ENCODE peak calls at places on chromosomes 4 and X, in four cellular contexts. One of them, this sample, is unnamed. For H3K4me1 and H3K27me3, the result is how much of the 10 kb centered on the place peaks cover.

GRCh38 chr4:73487233-73487632 is 5.7 kb downstream of the AFM start:
- DNase-seq in right cardiac atrium: no peak
- DNase-seq in breast epithelium: no peak
- DNase-seq in thyroid gland: no peak
- DNase-seq in this sample: no peak

GRCh38 chr4:627751-628150 is 2.4 kb downstream of the PDE6B start:
- DNase-seq in right cardiac atrium: no peak
- DNase-seq in breast epithelium: peak
- DNase-seq in thyroid gland: no peak
- DNase-seq in this sample: no peak

GRCh38 chrX:50700921-50701320 is 113.1 kb downstream of the SHROOM4 start:
- DNase-seq in right cardiac atrium: no peak
- DNase-seq in breast epithelium: no peak
- DNase-seq in thyroid gland: no peak
- DNase-seq in this sample: no peak

GRCh38 chr4:167221074-167221473 is 13.2 kb downstream of the SPOCK3 start:
- DNase-seq in right cardiac atrium: no peak
- DNase-seq in breast epithelium: no peak
- DNase-seq in thyroid gland: no peak
- DNase-seq in this sample: no peak

GRCh38 chr4:76787898-76788297 is 110.0 kb downstream of the SOWAHB start:
- DNase-seq in right cardiac atrium: no peak
- DNase-seq in breast epithelium: no peak
- DNase-seq in thyroid gland: no peak
- DNase-seq in this sample: no peak

GRCh38 chr4:84995386-84995785 is 28.9 kb upstream of the WDFY3 start:
- DNase-seq in right cardiac atrium: no peak
- DNase-seq in breast epithelium: no peak
- DNase-seq in thyroid gland: no peak
- DNase-seq in this sample: no peak

GRCh38 chr4:168840988-168841681 is 168.9 kb downstream of the CBR4 start:
- DNase-seq in right cardiac atrium: peak
- DNase-seq in breast epithelium: no peak
- DNase-seq in thyroid gland: peak
- DNase-seq in this sample: peak

GRCh38 chr4:38914859-38915258 is 47.3 kb downstream of the FAM114A1 start:
- DNase-seq in right cardiac atrium: no peak
- DNase-seq in breast epithelium: no peak
- DNase-seq in thyroid gland: peak
- DNase-seq in this sample: no peak

GRCh38 chrX:31038585-31039326 is 33.1 kb downstream of the FTHL17 start:
- DNase-seq in right cardiac atrium: no peak
- DNase-seq in breast epithelium: no peak
- DNase-seq in thyroid gland: peak
- DNase-seq in this sample: peak

GRCh38 chrX:118861338-118861737 is 37.7 kb downstream of the ZCCHC12 start:
- DNase-seq in right cardiac atrium: no peak
- DNase-seq in breast epithelium: no peak
- DNase-seq in thyroid gland: no peak
- DNase-seq in this sample: no peak

GRCh38 chr4:168883513-168883912 is 126.5 kb downstream of the CBR4 start:
- DNase-seq in right cardiac atrium: no peak
- DNase-seq in breast epithelium: no peak
- DNase-seq in thyroid gland: no peak
- DNase-seq in this sample: no peak

GRCh38 chr4:174154455-174154854 is 129.0 kb downstream of the FBXO8 start:
- DNase-seq in right cardiac atrium: no peak
- DNase-seq in breast epithelium: no peak
- DNase-seq in thyroid gland: no peak
- DNase-seq in this sample: no peak

GRCh38 chr4:156505341-156505955 is 466.2 kb downstream of the PDGFC start:
- DNase-seq in right cardiac atrium: no peak
- DNase-seq in breast epithelium: no peak
- DNase-seq in thyroid gland: no peak
- DNase-seq in this sample: peak

GRCh38 chrX:106415276-106415895 is 196.4 kb upstream of the RADX start:
- DNase-seq in right cardiac atrium: no peak
- DNase-seq in breast epithelium: no peak
- DNase-seq in thyroid gland: no peak
- DNase-seq in this sample: peak

GRCh38 chr4:148071009-148071408 is 339.1 kb downstream of the ARHGAP10 start:
- DNase-seq in right cardiac atrium: no peak
- DNase-seq in breast epithelium: no peak
- DNase-seq in thyroid gland: peak
- DNase-seq in this sample: no peak

GRCh38 chr4:25923745-25924144 is 9.7 kb downstream of the SMIM20 start:
- DNase-seq in right cardiac atrium: no peak
- DNase-seq in breast epithelium: no peak
- DNase-seq in thyroid gland: no peak
- DNase-seq in this sample: no peak

GRCh38 chrX:154603438-154604430 is 15.3 kb downstream of the CTAG1B start:
- DNase-seq in right cardiac atrium: no peak
- DNase-seq in breast epithelium: no peak
- DNase-seq in thyroid gland: peak
- DNase-seq in this sample: no peak

GRCh38 chrX:132833373-132833772 is 125.1 kb downstream of the HS6ST2 start:
- DNase-seq in right cardiac atrium: no peak
- DNase-seq in breast epithelium: no peak
- DNase-seq in thyroid gland: no peak
- DNase-seq in this sample: no peak

GRCh38 chrX:48451708-48452107 is 18.4 kb downstream of the SLC38A5 start:
- DNase-seq in right cardiac atrium: no peak
- DNase-seq in breast epithelium: no peak
- DNase-seq in thyroid gland: no peak
- DNase-seq in this sample: no peak

GRCh38 chr4:150816491-150816890 is 198.6 kb downstream of the LRBA start:
- DNase-seq in right cardiac atrium: no peak
- DNase-seq in breast epithelium: no peak
- DNase-seq in thyroid gland: no peak
- DNase-seq in this sample: no peak

GRCh38 chr4:48669086-48669485 is 111.0 kb downstream of the FRYL start:
- DNase-seq in right cardiac atrium: no peak
- DNase-seq in breast epithelium: no peak
- DNase-seq in thyroid gland: no peak
- DNase-seq in this sample: no peak

GRCh38 chr4:186061919-186062318 is 7.0 kb upstream of the TLR3 start:
- DNase-seq in right cardiac atrium: no peak
- DNase-seq in breast epithelium: no peak
- DNase-seq in thyroid gland: no peak
- DNase-seq in this sample: no peak

GRCh38 chrX:120260369-120260768 is 9.8 kb downstream of the ZBTB33 start:
- DNase-seq in right cardiac atrium: no peak
- DNase-seq in breast epithelium: no peak
- DNase-seq in thyroid gland: no peak
- DNase-seq in this sample: no peak

GRCh38 chr4:156476359-156476758 is 495.2 kb downstream of the PDGFC start:
- DNase-seq in right cardiac atrium: no peak
- DNase-seq in breast epithelium: no peak
- DNase-seq in thyroid gland: no peak
- DNase-seq in this sample: no peak

GRCh38 chr4:102535398-102536082 is 34.4 kb downstream of the NFKB1 start:
- DNase-seq in right cardiac atrium: no peak
- DNase-seq in breast epithelium: no peak
- DNase-seq in thyroid gland: no peak
- DNase-seq in this sample: no peak

GRCh38 chrX:72123471-72124185 is 8.1 kb downstream of the RTL5 start:
- DNase-seq in right cardiac atrium: peak
- DNase-seq in breast epithelium: no peak
- DNase-seq in thyroid gland: peak
- DNase-seq in this sample: no peak

GRCh38 chrX:135480076-135480475 is 40.4 kb upstream of the INTS6L start:
- DNase-seq in right cardiac atrium: no peak
- DNase-seq in breast epithelium: no peak
- DNase-seq in thyroid gland: no peak
- DNase-seq in this sample: no peak

GRCh38 chr4:24470681-24471622 is 113.4 kb downstream of the DHX15 start:
- DNase-seq in right cardiac atrium: peak
- DNase-seq in breast epithelium: no peak
- DNase-seq in thyroid gland: peak
- DNase-seq in this sample: peak

GRCh38 chr4:98599617-98600016 is 58.8 kb downstream of the TSPAN5 start:
- DNase-seq in right cardiac atrium: no peak
- DNase-seq in breast epithelium: no peak
- DNase-seq in thyroid gland: no peak
- DNase-seq in this sample: no peak

GRCh38 chr4:171785392-171785791 is 27.8 kb upstream of the GALNTL6 start:
- DNase-seq in right cardiac atrium: no peak
- DNase-seq in breast epithelium: no peak
- DNase-seq in thyroid gland: no peak
- DNase-seq in this sample: no peak

GRCh38 chr4:120709986-120710385 is 212.5 kb downstream of the PRDM5 start:
- DNase-seq in right cardiac atrium: no peak
- DNase-seq in breast epithelium: no peak
- DNase-seq in thyroid gland: no peak
- DNase-seq in this sample: no peak

GRCh38 chr4:80043534-80043933 is 29.5 kb downstream of the ANTXR2 start:
- DNase-seq in right cardiac atrium: peak
- DNase-seq in breast epithelium: no peak
- DNase-seq in thyroid gland: no peak
- DNase-seq in this sample: peak

GRCh38 chr4:1570291-1571164 is 113.6 kb downstream of the FAM53A start:
- DNase-seq in right cardiac atrium: peak
- DNase-seq in breast epithelium: no peak
- DNase-seq in thyroid gland: no peak
- DNase-seq in this sample: no peak

GRCh38 chr4:79298027-79298426 is 27.8 kb downstream of the NAA11 start:
- DNase-seq in right cardiac atrium: no peak
- DNase-seq in breast epithelium: no peak
- DNase-seq in thyroid gland: no peak
- DNase-seq in this sample: no peak

DNA sequence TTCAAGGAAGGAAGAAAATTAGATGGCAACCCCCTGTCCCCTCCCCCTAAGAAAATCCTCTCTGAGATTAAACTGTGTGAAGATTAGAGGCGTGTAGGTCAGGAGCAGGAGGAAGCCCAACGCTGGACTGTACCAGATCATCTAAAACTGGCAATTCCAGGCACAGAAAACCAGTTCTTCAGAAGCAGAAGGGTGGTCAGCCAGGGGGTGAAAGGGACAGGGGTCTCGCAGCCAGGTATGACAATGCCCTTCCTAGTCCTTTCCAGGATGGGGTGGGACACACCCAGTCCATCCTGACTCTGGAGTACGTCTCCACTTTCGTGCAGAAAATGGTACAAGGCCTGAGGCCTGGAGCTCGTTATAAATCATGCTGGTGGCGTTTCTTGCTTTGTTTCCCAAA is 3.3 kb upstream of the RHOH start:
- DNase-seq in right cardiac atrium: no peak
- DNase-seq in breast epithelium: no peak
- DNase-seq in thyroid gland: no peak
- DNase-seq in this sample: no peak
- H3K4me1 ChIP-seq in right cardiac atrium: under half
- H3K4me1 ChIP-seq in breast epithelium: under half
- H3K4me1 ChIP-seq in thyroid gland: under half
- H3K4me1 ChIP-seq in this sample: under half

DNA sequence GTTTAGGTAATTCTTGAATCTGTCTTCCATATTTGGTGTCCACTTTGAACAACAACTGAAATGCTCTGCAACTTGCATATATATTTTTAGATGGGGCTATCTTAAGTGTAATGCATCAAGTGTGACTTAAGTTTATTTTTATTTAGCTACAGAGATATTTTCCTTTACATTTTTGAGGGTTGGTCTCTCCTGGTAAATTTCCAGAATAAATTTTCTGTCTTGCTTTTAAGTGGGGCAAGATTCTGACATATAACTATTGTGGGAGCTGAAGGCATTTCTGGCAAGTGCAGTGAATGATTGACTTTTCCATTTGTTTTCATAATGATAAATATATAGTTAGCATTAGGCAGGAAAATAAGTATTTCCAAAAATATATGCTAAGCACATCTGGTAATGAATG is 18.8 kb downstream of the UNC5C start:
- DNase-seq in right cardiac atrium: no peak
- DNase-seq in breast epithelium: no peak
- DNase-seq in thyroid gland: no peak
- DNase-seq in this sample: no peak
- H3K27ac ChIP-seq in right cardiac atrium: no peak
- H3K27ac ChIP-seq in breast epithelium: no peak
- H3K27ac ChIP-seq in thyroid gland: no peak
- H3K27ac ChIP-seq in this sample: no peak

GRCh38 chrX:41067721-41068120 is 17.5 kb upstream of the USP9X start:
- DNase-seq in right cardiac atrium: no peak
- DNase-seq in breast epithelium: no peak
- DNase-seq in thyroid gland: no peak
- DNase-seq in this sample: peak
- H3K27me3 ChIP-seq in right cardiac atrium: under half
- H3K27me3 ChIP-seq in breast epithelium: under half
- H3K27me3 ChIP-seq in thyroid gland: under half
- H3K27me3 ChIP-seq in this sample: under half

DNA sequence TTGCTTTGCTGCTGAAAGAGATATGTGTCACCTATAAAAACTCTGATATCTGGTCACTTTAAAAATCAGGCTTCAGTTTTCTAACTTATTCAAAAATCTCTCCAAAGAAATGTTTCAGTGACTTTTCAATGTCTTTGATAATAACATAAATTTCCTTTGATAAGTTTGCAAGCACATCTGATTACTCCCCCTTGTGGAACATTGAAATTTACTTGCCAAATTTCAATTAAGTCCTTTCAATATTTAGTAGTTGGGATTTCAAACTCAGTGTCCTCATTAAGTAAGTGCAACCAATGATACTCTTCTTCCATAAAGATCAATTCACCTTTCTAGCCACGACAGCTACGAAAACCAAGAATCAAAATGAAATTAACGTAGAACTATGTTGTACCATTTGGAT is 151.3 kb upstream of the FAM47C start:
- DNase-seq in right cardiac atrium: no peak
- DNase-seq in breast epithelium: no peak
- DNase-seq in thyroid gland: no peak
- DNase-seq in this sample: no peak
- H3K4me1 ChIP-seq in right cardiac atrium: under half
- H3K4me1 ChIP-seq in breast epithelium: under half
- H3K4me1 ChIP-seq in thyroid gland: under half
- H3K4me1 ChIP-seq in this sample: under half

DNA sequence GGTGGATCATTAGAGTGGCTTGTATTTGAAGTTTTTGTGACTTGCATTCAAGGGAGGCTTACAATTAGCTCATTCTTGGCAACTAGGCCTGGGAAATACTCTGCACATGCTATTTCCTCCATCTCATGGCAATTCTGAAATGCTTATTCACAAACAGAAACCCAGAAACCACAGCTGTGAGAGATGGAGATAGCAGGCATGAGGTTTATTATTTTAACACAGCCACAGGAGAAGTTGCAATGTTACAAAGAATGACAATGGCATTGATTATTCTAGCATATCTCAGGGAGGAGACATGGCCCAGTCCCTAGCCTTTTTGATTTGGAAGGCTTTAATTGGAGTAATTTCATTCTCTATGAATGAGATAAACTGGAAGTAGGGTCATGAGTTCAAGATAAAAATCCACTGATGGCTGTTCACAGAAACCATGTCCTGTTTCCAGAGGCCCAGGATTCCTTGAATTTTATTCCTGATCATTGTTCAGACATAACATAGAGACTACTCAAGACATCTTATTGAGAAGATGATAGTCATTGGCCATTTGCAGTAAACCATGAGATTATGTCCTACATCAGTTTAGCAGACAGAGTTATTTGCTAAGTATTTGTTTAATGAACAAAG is 123.9 kb downstream of the MID1 start:
- DNase-seq in right cardiac atrium: no peak
- DNase-seq in breast epithelium: no peak
- DNase-seq in thyroid gland: no peak
- DNase-seq in this sample: no peak
- H3K27ac ChIP-seq in right cardiac atrium: no peak
- H3K27ac ChIP-seq in breast epithelium: no peak
- H3K27ac ChIP-seq in thyroid gland: no peak
- H3K27ac ChIP-seq in this sample: no peak

This sample was measured in testis.